ENCODE peak calls at places on chromosomes 11 and 22, in five cellular contexts. H is GM23338, U is stomach, Z is bronchial epithelial cell, G is testis. D is an unnamed sample.

GRCh38 chr11:12743834-12744449 is 69.7 kb downstream of the TEAD1 start:
- DNase-seq in Z (no peak), U (no peak), G (no peak), H (no peak), D (no peak)

GRCh38 chr11:70173018-70173417 is 30.1 kb upstream of the FADD start:
- DNase-seq in H (no peak), Z (no peak), U (no peak), G (no peak), D (no peak)

GRCh38 chr22:38490915-38491314 is 15.2 kb downstream of the DDX17 start:
- DNase-seq in G (peak; percentile 48), U (peak; percentile 77), Z (no peak), H (no peak), D (peak; percentile 37)

GRCh38 chr22:36201630-36202312 is at the start of gene APOL4:
- DNase-seq in H (no peak), G (peak; percentile 75), U (peak; percentile 70), Z (no peak), D (peak; percentile 90)

GRCh38 chr11:65885808-65886536 is 2.3 kb downstream of the FIBP start:
- DNase-seq in H (no peak), G (no peak), Z (no peak), U (no peak), D (no peak)

GRCh38 chr11:91350931-91351330 is 873.7 kb upstream of the FAT3 start:
- DNase-seq in U (no peak), G (no peak), Z (no peak), H (peak; percentile 34), D (no peak)

GRCh38 chr22:26330971-26331625 is 98.0 kb upstream of the ASPHD2 start:
- DNase-seq in U (peak; percentile 44), Z (peak; percentile 59), H (peak; percentile 90), G (peak; percentile 72), D (peak; percentile 64)

GRCh38 chr11:44018127-44018521 is 29.7 kb upstream of the ACCSL start:
- DNase-seq in H (no peak), U (peak; percentile 13), G (peak; percentile 15), Z (no peak), D (no peak)

GRCh38 chr11:131724436-131724995 is 354.1 kb downstream of the NTM start:
- DNase-seq in U (no peak), H (no peak), G (no peak), Z (no peak), D (no peak)

GRCh38 chr11:69874984-69875673 is 55.9 kb upstream of the FGF3 start:
- DNase-seq in U (no peak), H (no peak), Z (no peak), G (no peak), D (no peak)

GRCh38 chr11:46278387-46279173 is 1.1 kb downstream of the CREB3L1 start:
- DNase-seq in G (peak; percentile 54), U (peak; percentile 80), H (peak; percentile 87), Z (no peak), D (no peak)

GRCh38 chr11:7418061-7418460 is 67.2 kb upstream of the OLFML1 start:
- DNase-seq in U (no peak), Z (peak; percentile 83), G (no peak), H (no peak), D (no peak)

GRCh38 chr11:95977534-95978174 is 53.7 kb upstream of the MTMR2 start:
- DNase-seq in U (no peak), G (no peak), Z (peak; percentile 80), H (no peak), D (no peak)

GRCh38 chr11:121105851-121106250 is 4.8 kb downstream of the TECTA start:
- DNase-seq in Z (no peak), G (no peak), U (no peak), H (no peak), D (no peak)

GRCh38 chr11:131064373-131064991 is 148.2 kb upstream of the SNX19 start:
- DNase-seq in Z (peak; percentile 50), H (peak; percentile 95), U (peak; percentile 39), G (peak; percentile 70), D (peak; percentile 61)

GRCh38 chr11:12287009-12287373 is 90.4 kb upstream of the PARVA start:
- DNase-seq in Z (peak; percentile 81), U (peak; percentile 24), H (no peak), G (no peak), D (peak; percentile 76)

GRCh38 chr11:88016392-88017020 is 158.7 kb downstream of the RAB38 start:
- DNase-seq in G (peak; percentile 93), Z (peak; percentile 83), U (peak; percentile 74), H (peak; percentile 89), D (peak; percentile 28)

GRCh38 chr22:36862251-36863242 is 1.7 kb downstream of the NCF4 start:
- DNase-seq in H (no peak), U (peak; percentile 31), Z (no peak), G (no peak), D (peak; percentile 37)

GRCh38 chr22:29916007-29916544 is 33.1 kb downstream of the MTMR3 start:
- DNase-seq in G (no peak), H (no peak), Z (no peak), U (no peak), D (no peak)

GRCh38 chr11:124581817-124582216 is 12.0 kb downstream of the OR8A1 start:
- DNase-seq in U (no peak), H (no peak), Z (no peak), G (no peak), D (no peak)

GRCh38 chr11:125245299-125245698 is 80.7 kb downstream of the PKNOX2 start:
- DNase-seq in U (no peak), Z (no peak), H (no peak), G (no peak), D (no peak)

GRCh38 chr11:118065375-118065774 is 11.5 kb upstream of the TMPRSS4 start:
- DNase-seq in G (no peak), U (no peak), Z (no peak), H (no peak), D (no peak)

GRCh38 chr22:17867160-17867785 is 93.0 kb upstream of the BID start:
- DNase-seq in U (no peak), H (no peak), Z (no peak), G (peak; percentile 43), D (no peak)

GRCh38 chr11:64122411-64123101 is 43.4 kb downstream of the MACROD1 start:
- DNase-seq in U (no peak), H (peak; percentile 56), Z (no peak), G (no peak), D (no peak)

GRCh38 chr22:32619614-32620426 is 145.2 kb downstream of the FBXO7 start:
- DNase-seq in H (no peak), Z (no peak), G (no peak), U (no peak), D (peak; percentile 73)

GRCh38 chr11:46674463-46675287 is 25.7 kb downstream of the ARHGAP1 start:
- DNase-seq in Z (peak; percentile 31), G (no peak), U (no peak), H (peak; percentile 92), D (peak; percentile 49)

GRCh38 chr11:114031599-114032320 is 27.8 kb upstream of the ZBTB16 start:
- DNase-seq in H (no peak), Z (no peak), U (no peak), G (no peak), D (no peak)

GRCh38 chr11:102633385-102634026 is 8.4 kb upstream of the MMP20 start:
- DNase-seq in Z (no peak), H (no peak), G (peak; percentile 22), U (no peak), D (no peak)

GRCh38 chr22:24414984-24415945 is 12.1 kb upstream of the ADORA2A start:
- DNase-seq in Z (no peak), H (no peak), G (no peak), U (no peak), D (no peak)

GRCh38 chr11:128409476-128409875 is 177.9 kb downstream of the ETS1 start:
- DNase-seq in G (no peak), H (no peak), U (no peak), Z (peak; percentile 98), D (no peak)

GRCh38 chr11:24521586-24521985 is 24.7 kb downstream of the LUZP2 start:
- DNase-seq in H (no peak), Z (no peak), U (no peak), G (no peak), D (no peak)

GRCh38 chr11:19714387-19715363 is 2.0 kb downstream of the NAV2 start:
- DNase-seq in Z (peak; percentile 17), G (no peak), H (peak; percentile 65), U (no peak), D (peak; percentile 67)

DNA sequence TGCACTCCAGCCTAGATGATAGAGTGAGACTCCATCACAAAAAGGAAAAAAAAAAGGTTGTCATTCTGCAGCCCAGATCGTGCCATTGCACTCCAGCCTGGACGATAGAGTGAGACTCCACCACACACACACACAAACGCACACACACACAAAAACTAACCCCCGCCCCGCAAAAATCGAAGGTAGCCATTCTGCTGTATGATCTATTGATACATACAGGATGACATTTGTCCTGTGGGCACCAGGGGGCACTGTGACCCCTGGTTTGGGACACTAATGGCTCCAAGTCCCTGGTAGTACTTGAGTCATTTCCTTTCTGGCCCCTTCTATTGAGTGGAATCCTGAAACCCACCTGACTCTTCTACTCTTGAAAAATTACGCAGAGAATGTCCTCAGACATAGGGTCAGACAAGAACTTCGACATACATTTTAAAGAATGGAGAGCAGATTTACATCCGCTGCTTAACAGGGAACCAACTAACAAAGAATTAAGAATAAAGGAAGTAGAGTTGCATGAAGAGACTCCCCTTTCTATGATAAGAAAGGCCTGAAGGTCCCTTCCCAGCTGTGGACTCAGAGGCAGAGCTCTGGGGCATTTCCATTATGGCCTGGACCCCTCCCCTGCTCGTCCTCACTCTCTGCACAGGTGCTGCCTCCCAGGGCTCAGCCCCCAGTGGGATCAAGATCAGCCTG is 35.0 kb upstream of the PRAME start:
- DNase-seq in G (peak; percentile 64), H (peak; percentile 78), U (peak; percentile 30), Z (peak; percentile 31), D (no peak)
- TF ChIP-seq CTCF in G (peak; percentile 49), H (peak; percentile 79), U (peak; percentile 37), Z (peak; percentile 70), D (peak; percentile 39)

DNA sequence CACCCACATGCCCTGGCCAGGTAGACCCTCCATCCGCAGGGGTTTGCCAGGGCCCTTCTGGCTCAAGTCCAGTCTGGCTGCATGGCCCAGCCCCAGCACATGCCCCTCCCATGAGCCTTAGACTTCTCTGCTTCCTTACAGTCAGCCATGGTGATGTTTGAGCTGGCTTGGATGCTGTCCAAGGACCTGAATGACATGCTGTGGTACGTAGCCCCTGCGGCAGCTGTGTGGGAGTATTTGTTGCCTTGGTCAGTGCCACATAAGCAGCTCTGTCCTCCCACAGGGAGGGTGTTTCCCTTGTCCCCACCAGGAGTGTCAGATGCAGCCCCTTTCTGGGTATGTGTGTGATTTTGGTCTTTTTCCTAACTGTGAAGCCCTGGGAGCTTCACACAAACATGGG is 17.5 kb downstream of the CDC45 start:
- DNase-seq in H (no peak), U (no peak), Z (peak; percentile 94), G (peak; percentile 87), D (no peak)
- H3K36me3 ChIP-seq in H (peaks cover 18% of the 10 kb centered on the region), U (no peaks in the 10 kb centered on the region), Z (no peaks in the 10 kb centered on the region), G (no peaks in the 10 kb centered on the region), D (no peaks in the 10 kb centered on the region)

GRCh38 chr11:71502026-71502425 is 25.0 kb upstream of the KRTAP5-7 start:
- DNase-seq in H (no peak), G (no peak), Z (no peak), U (no peak), D (no peak)
- TF ChIP-seq CTCF in H (no peak), G (no peak), Z (no peak), U (no peak), D (no peak)

DNA sequence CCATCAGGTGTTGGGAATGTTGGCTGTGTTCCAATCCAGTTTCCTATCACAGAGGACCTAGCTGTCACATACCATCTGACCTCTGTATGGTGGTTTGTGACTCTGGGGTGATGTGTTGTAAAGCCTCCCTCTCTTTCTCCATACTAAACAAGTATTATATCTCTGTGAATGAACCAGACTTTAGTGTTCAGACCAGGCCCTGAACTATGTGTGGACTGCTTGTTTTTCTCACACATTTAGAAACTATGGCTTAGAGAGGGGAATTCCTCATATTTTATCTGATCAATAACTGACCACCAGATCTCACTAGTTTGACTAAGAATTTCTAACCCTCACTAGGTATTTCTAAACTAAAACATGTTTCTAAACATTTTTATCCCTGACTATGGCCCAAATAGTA is 17.5 kb downstream of the NCR3LG1 start:
- DNase-seq in U (no peak), H (no peak), G (no peak), Z (no peak), D (no peak)
- H3K36me3 ChIP-seq in U (peaks cover 89% of the 10 kb centered on the region), H (peaks cover 9% of the 10 kb centered on the region), G (no peaks in the 10 kb centered on the region), Z (peaks cover 6% of the 10 kb centered on the region), D (peaks cover 12% of the 10 kb centered on the region)

D was measured in psoas muscle.